ENCODE peak calls at places on chromosomes 4 and X, in seven cellular contexts. One of them, this sample, is unnamed.

GRCh38 chr4:164847967-164848649 is 28.9 kb upstream of the APELA start:
- DNase-seq in CD8-positive, alpha-beta memory T cell: no peak
- DNase-seq in right cardiac atrium: no peak
- DNase-seq in uterus: no peak
- DNase-seq in transverse colon: no peak
- DNase-seq in A549: no peak
- DNase-seq in iPS DF 6.9: no peak
- DNase-seq in this sample: no peak

GRCh38 chrX:100743009-100743615 is 11.2 kb upstream of the SYTL4 start:
- DNase-seq in CD8-positive, alpha-beta memory T cell: no peak
- DNase-seq in right cardiac atrium: no peak
- DNase-seq in uterus: no peak
- DNase-seq in transverse colon: no peak
- DNase-seq in A549: no peak
- DNase-seq in iPS DF 6.9: no peak
- DNase-seq in this sample: no peak

GRCh38 chrX:65871671-65872311 is 168.1 kb downstream of the VSIG4 start:
- DNase-seq in CD8-positive, alpha-beta memory T cell: no peak
- DNase-seq in right cardiac atrium: no peak
- DNase-seq in uterus: no peak
- DNase-seq in transverse colon: peak; percentile 64
- DNase-seq in A549: peak; percentile 67
- DNase-seq in iPS DF 6.9: peak; percentile 25
- DNase-seq in this sample: peak; percentile 40

GRCh38 chr4:68304731-68305130 is 45.2 kb downstream of the YTHDC1 start:
- DNase-seq in CD8-positive, alpha-beta memory T cell: no peak
- DNase-seq in right cardiac atrium: no peak
- DNase-seq in uterus: no peak
- DNase-seq in transverse colon: no peak
- DNase-seq in A549: no peak
- DNase-seq in iPS DF 6.9: no peak
- DNase-seq in this sample: no peak

GRCh38 chr4:7103031-7103598 is 35.3 kb upstream of the GRPEL1 start:
- DNase-seq in CD8-positive, alpha-beta memory T cell: peak; percentile 72
- DNase-seq in right cardiac atrium: peak; percentile 98
- DNase-seq in uterus: peak; percentile 93
- DNase-seq in transverse colon: peak; percentile 93
- DNase-seq in A549: peak; percentile 78
- DNase-seq in iPS DF 6.9: no peak
- DNase-seq in this sample: peak; percentile 93

GRCh38 chr4:7691992-7692391 is 247.7 kb downstream of the AFAP1 start:
- DNase-seq in CD8-positive, alpha-beta memory T cell: no peak
- DNase-seq in right cardiac atrium: no peak
- DNase-seq in uterus: no peak
- DNase-seq in transverse colon: no peak
- DNase-seq in A549: no peak
- DNase-seq in iPS DF 6.9: no peak
- DNase-seq in this sample: peak; percentile 41

GRCh38 chrX:41449138-41449537 is 2.0 kb downstream of the NYX start:
- DNase-seq in CD8-positive, alpha-beta memory T cell: no peak
- DNase-seq in right cardiac atrium: no peak
- DNase-seq in uterus: no peak
- DNase-seq in transverse colon: no peak
- DNase-seq in A549: no peak
- DNase-seq in iPS DF 6.9: no peak
- DNase-seq in this sample: no peak

GRCh38 chrX:129631850-129632249 is 22.9 kb downstream of the APLN start:
- DNase-seq in CD8-positive, alpha-beta memory T cell: no peak
- DNase-seq in right cardiac atrium: no peak
- DNase-seq in uterus: no peak
- DNase-seq in transverse colon: no peak
- DNase-seq in A549: no peak
- DNase-seq in iPS DF 6.9: no peak
- DNase-seq in this sample: no peak

GRCh38 chr4:98908182-98908581 is 20.8 kb downstream of the EIF4E start:
- DNase-seq in CD8-positive, alpha-beta memory T cell: no peak
- DNase-seq in right cardiac atrium: no peak
- DNase-seq in uterus: no peak
- DNase-seq in transverse colon: no peak
- DNase-seq in A549: no peak
- DNase-seq in iPS DF 6.9: no peak
- DNase-seq in this sample: no peak

GRCh38 chr4:108433832-108434231 is 186.5 kb upstream of the RPL34 start:
- DNase-seq in CD8-positive, alpha-beta memory T cell: no peak
- DNase-seq in right cardiac atrium: no peak
- DNase-seq in uterus: no peak
- DNase-seq in transverse colon: no peak
- DNase-seq in A549: no peak
- DNase-seq in iPS DF 6.9: no peak
- DNase-seq in this sample: no peak

GRCh38 chrX:77446029-77446585 is 1.1 kb upstream of the FGF16 start:
- DNase-seq in CD8-positive, alpha-beta memory T cell: no peak
- DNase-seq in right cardiac atrium: peak; percentile 52
- DNase-seq in uterus: no peak
- DNase-seq in transverse colon: peak; percentile 10
- DNase-seq in A549: no peak
- DNase-seq in iPS DF 6.9: no peak
- DNase-seq in this sample: no peak

GRCh38 chr4:27084685-27085356 is 224.2 kb downstream of the STIM2 start:
- DNase-seq in CD8-positive, alpha-beta memory T cell: no peak
- DNase-seq in right cardiac atrium: peak; percentile 66
- DNase-seq in uterus: peak; percentile 18
- DNase-seq in transverse colon: peak; percentile 13
- DNase-seq in A549: no peak
- DNase-seq in iPS DF 6.9: no peak
- DNase-seq in this sample: peak; percentile 33

GRCh38 chrX:37380920-37381319 is 31.8 kb downstream of the PRRG1 start:
- DNase-seq in CD8-positive, alpha-beta memory T cell: no peak
- DNase-seq in right cardiac atrium: no peak
- DNase-seq in uterus: no peak
- DNase-seq in transverse colon: no peak
- DNase-seq in A549: peak; percentile 39
- DNase-seq in iPS DF 6.9: no peak
- DNase-seq in this sample: no peak

GRCh38 chr4:113874480-113874879 is 105.0 kb downstream of the ARSJ start:
- DNase-seq in CD8-positive, alpha-beta memory T cell: no peak
- DNase-seq in right cardiac atrium: no peak
- DNase-seq in uterus: no peak
- DNase-seq in transverse colon: no peak
- DNase-seq in A549: no peak
- DNase-seq in iPS DF 6.9: no peak
- DNase-seq in this sample: no peak

GRCh38 chr4:95548738-95549245 is at the start of gene UNC5C:
- DNase-seq in CD8-positive, alpha-beta memory T cell: no peak
- DNase-seq in right cardiac atrium: peak; percentile 95
- DNase-seq in uterus: peak; percentile 79
- DNase-seq in transverse colon: peak; percentile 48
- DNase-seq in A549: peak; percentile 37
- DNase-seq in iPS DF 6.9: no peak
- DNase-seq in this sample: peak; percentile 83

GRCh38 chrX:8194216-8194615 is 23.1 kb upstream of the VCX2 start:
- DNase-seq in CD8-positive, alpha-beta memory T cell: no peak
- DNase-seq in right cardiac atrium: no peak
- DNase-seq in uterus: no peak
- DNase-seq in transverse colon: no peak
- DNase-seq in A549: no peak
- DNase-seq in iPS DF 6.9: no peak
- DNase-seq in this sample: no peak

GRCh38 chr4:39279416-39279815 is 86.7 kb downstream of the RFC1 start:
- DNase-seq in CD8-positive, alpha-beta memory T cell: no peak
- DNase-seq in right cardiac atrium: no peak
- DNase-seq in uterus: no peak
- DNase-seq in transverse colon: no peak
- DNase-seq in A549: no peak
- DNase-seq in iPS DF 6.9: no peak
- DNase-seq in this sample: no peak

GRCh38 chrX:54042609-54043010 is 1.7 kb downstream of the PHF8 start:
- DNase-seq in CD8-positive, alpha-beta memory T cell: peak; percentile 21
- DNase-seq in right cardiac atrium: peak; percentile 77
- DNase-seq in uterus: peak; percentile 35
- DNase-seq in transverse colon: peak; percentile 33
- DNase-seq in A549: peak; percentile 41
- DNase-seq in iPS DF 6.9: no peak
- DNase-seq in this sample: peak; percentile 35

GRCh38 chr4:177442623-177443155 is 452 bp upstream of the AGA start:
- DNase-seq in CD8-positive, alpha-beta memory T cell: no peak
- DNase-seq in right cardiac atrium: no peak
- DNase-seq in uterus: no peak
- DNase-seq in transverse colon: no peak
- DNase-seq in A549: peak; percentile 14
- DNase-seq in iPS DF 6.9: no peak
- DNase-seq in this sample: no peak

GRCh38 chrX:6472652-6473342 is 62.1 kb downstream of the VCX3A start:
- DNase-seq in CD8-positive, alpha-beta memory T cell: no peak
- DNase-seq in right cardiac atrium: no peak
- DNase-seq in uterus: no peak
- DNase-seq in transverse colon: no peak
- DNase-seq in A549: no peak
- DNase-seq in iPS DF 6.9: no peak
- DNase-seq in this sample: no peak

GRCh38 chr4:82652062-82652461 is 90.3 kb upstream of the TMEM150C start:
- DNase-seq in CD8-positive, alpha-beta memory T cell: no peak
- DNase-seq in right cardiac atrium: no peak
- DNase-seq in uterus: no peak
- DNase-seq in transverse colon: no peak
- DNase-seq in A549: no peak
- DNase-seq in iPS DF 6.9: no peak
- DNase-seq in this sample: no peak

GRCh38 chr4:18689308-18689915 is 667.9 kb upstream of the LCORL start:
- DNase-seq in CD8-positive, alpha-beta memory T cell: peak; percentile 4
- DNase-seq in right cardiac atrium: no peak
- DNase-seq in uterus: peak; percentile 21
- DNase-seq in transverse colon: peak; percentile 68
- DNase-seq in A549: peak; percentile 36
- DNase-seq in iPS DF 6.9: peak; percentile 52
- DNase-seq in this sample: no peak

GRCh38 chr4:145920205-145920604 is 18.4 kb downstream of the ZNF827 start:
- DNase-seq in CD8-positive, alpha-beta memory T cell: no peak
- DNase-seq in right cardiac atrium: no peak
- DNase-seq in uterus: peak; percentile 30
- DNase-seq in transverse colon: no peak
- DNase-seq in A549: no peak
- DNase-seq in iPS DF 6.9: no peak
- DNase-seq in this sample: peak; percentile 28

GRCh38 chrX:155237719-155238118 is 21.5 kb downstream of the VBP1 start:
- DNase-seq in CD8-positive, alpha-beta memory T cell: no peak
- DNase-seq in right cardiac atrium: no peak
- DNase-seq in uterus: no peak
- DNase-seq in transverse colon: no peak
- DNase-seq in A549: no peak
- DNase-seq in iPS DF 6.9: no peak
- DNase-seq in this sample: no peak

GRCh38 chrX:29617276-29617675 is 598.1 kb upstream of the MAGEB2 start:
- DNase-seq in CD8-positive, alpha-beta memory T cell: no peak
- DNase-seq in right cardiac atrium: no peak
- DNase-seq in uterus: no peak
- DNase-seq in transverse colon: no peak
- DNase-seq in A549: no peak
- DNase-seq in iPS DF 6.9: no peak
- DNase-seq in this sample: no peak

GRCh38 chrX:20514358-20514757 is 247.6 kb upstream of the RPS6KA3 start:
- DNase-seq in CD8-positive, alpha-beta memory T cell: no peak
- DNase-seq in right cardiac atrium: no peak
- DNase-seq in uterus: no peak
- DNase-seq in transverse colon: no peak
- DNase-seq in A549: peak; percentile 60
- DNase-seq in iPS DF 6.9: no peak
- DNase-seq in this sample: no peak

GRCh38 chrX:1112321-1112720 is 100.1 kb downstream of the CRLF2 start:
- DNase-seq in CD8-positive, alpha-beta memory T cell: no peak
- DNase-seq in right cardiac atrium: no peak
- DNase-seq in uterus: no peak
- DNase-seq in transverse colon: no peak
- DNase-seq in A549: no peak
- DNase-seq in iPS DF 6.9: no peak
- DNase-seq in this sample: no peak

GRCh38 chr4:3041192-3042142 is 32.9 kb downstream of the HTT-AS start:
- DNase-seq in CD8-positive, alpha-beta memory T cell: peak; percentile 31
- DNase-seq in right cardiac atrium: peak; percentile 86
- DNase-seq in uterus: no peak
- DNase-seq in transverse colon: peak; percentile 58
- DNase-seq in A549: no peak
- DNase-seq in iPS DF 6.9: no peak
- DNase-seq in this sample: peak; percentile 67
- H3K4me1 ChIP-seq in CD8-positive, alpha-beta memory T cell: peaks cover 52% of the 10 kb centered on the region
- H3K4me1 ChIP-seq in right cardiac atrium: peaks cover 6% of the 10 kb centered on the region
- H3K4me1 ChIP-seq in uterus: no peaks in the 10 kb centered on the region
- H3K4me1 ChIP-seq in transverse colon: peaks cover 14% of the 10 kb centered on the region
- H3K4me1 ChIP-seq in A549: no peaks in the 10 kb centered on the region
- H3K4me1 ChIP-seq in iPS DF 6.9: no peaks in the 10 kb centered on the region
- H3K4me1 ChIP-seq in this sample: peaks cover 28% of the 10 kb centered on the region

GRCh38 chr4:119626420-119626819 is 2.2 kb downstream of the PDE5A start:
- DNase-seq in CD8-positive, alpha-beta memory T cell: no peak
- DNase-seq in right cardiac atrium: no peak
- DNase-seq in uterus: no peak
- DNase-seq in transverse colon: no peak
- DNase-seq in A549: no peak
- DNase-seq in iPS DF 6.9: no peak
- DNase-seq in this sample: no peak
- H3K27ac ChIP-seq in CD8-positive, alpha-beta memory T cell: no peak overlapping the region
- H3K27ac ChIP-seq in right cardiac atrium: peak overlapping the region; percentile 69
- H3K27ac ChIP-seq in uterus: peak overlapping the region; percentile 85
- H3K27ac ChIP-seq in transverse colon: peak overlapping the region; percentile 94
- H3K27ac ChIP-seq in A549: no peak overlapping the region
- H3K27ac ChIP-seq in iPS DF 6.9: no peak overlapping the region
- H3K27ac ChIP-seq in this sample: peak overlapping the region; percentile 92

DNA sequence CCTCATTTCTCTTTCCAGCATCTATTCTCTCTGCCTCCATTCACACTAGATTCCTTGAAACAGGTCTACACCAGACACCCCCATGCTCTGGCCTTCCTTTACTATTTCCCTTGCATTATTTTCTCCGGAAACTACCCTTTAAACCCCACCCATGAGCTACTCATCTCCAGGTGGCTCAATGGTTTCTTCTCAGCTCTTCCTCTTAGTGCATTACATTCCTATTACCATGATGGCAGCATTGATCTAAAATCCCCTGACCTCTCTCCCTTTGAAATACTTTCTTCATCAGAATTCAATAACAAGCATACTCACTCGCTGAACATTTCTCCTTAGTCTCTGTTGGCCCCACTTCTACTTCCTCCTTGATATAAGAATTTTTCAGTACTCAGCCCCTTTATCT is 94.6 kb downstream of the SYNPO2 start:
- DNase-seq in CD8-positive, alpha-beta memory T cell: no peak
- DNase-seq in right cardiac atrium: no peak
- DNase-seq in uterus: no peak
- DNase-seq in transverse colon: no peak
- DNase-seq in A549: no peak
- DNase-seq in iPS DF 6.9: no peak
- DNase-seq in this sample: no peak
- H3K4me1 ChIP-seq in CD8-positive, alpha-beta memory T cell: no peaks in the 10 kb centered on the region
- H3K4me1 ChIP-seq in right cardiac atrium: peaks cover 14% of the 10 kb centered on the region
- H3K4me1 ChIP-seq in uterus: peaks cover 5% of the 10 kb centered on the region
- H3K4me1 ChIP-seq in transverse colon: peaks cover 4% of the 10 kb centered on the region
- H3K4me1 ChIP-seq in A549: peaks cover 9% of the 10 kb centered on the region
- H3K4me1 ChIP-seq in iPS DF 6.9: no peaks in the 10 kb centered on the region
- H3K4me1 ChIP-seq in this sample: peaks cover 43% of the 10 kb centered on the region

GRCh38 chrX:44422631-44423030 is 79.2 kb upstream of the EFHC2 start:
- DNase-seq in CD8-positive, alpha-beta memory T cell: no peak
- DNase-seq in right cardiac atrium: no peak
- DNase-seq in uterus: no peak
- DNase-seq in transverse colon: no peak
- DNase-seq in A549: no peak
- DNase-seq in iPS DF 6.9: no peak
- DNase-seq in this sample: no peak
- H3K27ac ChIP-seq in CD8-positive, alpha-beta memory T cell: no peak overlapping the region
- H3K27ac ChIP-seq in right cardiac atrium: no peak overlapping the region
- H3K27ac ChIP-seq in uterus: no peak overlapping the region
- H3K27ac ChIP-seq in transverse colon: no peak overlapping the region
- H3K27ac ChIP-seq in A549: no peak overlapping the region
- H3K27ac ChIP-seq in iPS DF 6.9: no peak overlapping the region
- H3K27ac ChIP-seq in this sample: no peak overlapping the region